ENCODE peak calls at places on chromosomes 13 and 19, in five cellular contexts. Z, Q, R, F and V are unnamed samples.

GRCh38 chr19:3407556-3408516 is 41.5 kb downstream of the NFIC start:
- DNase-seq in Z (no peak), Q (no peak), R (no peak), F (no peak), V (no peak)

GRCh38 chr13:79936368-79937136 is 404.4 kb downstream of the SPRY2 start:
- DNase-seq in Z (peak), Q (no peak), R (no peak), F (no peak), V (peak)

GRCh38 chr19:2330632-2331284 is 2.3 kb downstream of the SPPL2B start:
- DNase-seq in Z (no peak), Q (peak), R (no peak), F (no peak), V (no peak)

GRCh38 chr19:52248256-52248655 is 21.1 kb upstream of the ZNF766 start:
- DNase-seq in Z (peak), Q (peak), R (no peak), F (peak), V (peak)

GRCh38 chr13:113786262-113786841 is 27.3 kb downstream of the TMEM255B start:
- DNase-seq in Z (peak), Q (no peak), R (no peak), F (no peak), V (no peak)

GRCh38 chr19:17522988-17523872 is 11.8 kb downstream of the PGLS start:
- DNase-seq in Z (no peak), Q (no peak), R (peak), F (peak), V (no peak)

GRCh38 chr19:18057557-18057956 is 29.2 kb downstream of the IL12RB1 start:
- DNase-seq in Z (peak), Q (peak), R (no peak), F (no peak), V (no peak)

GRCh38 chr13:30792257-30793000 is 57.1 kb downstream of the ALOX5AP start:
- DNase-seq in Z (peak), Q (no peak), R (no peak), F (no peak), V (peak)

GRCh38 chr19:35718345-35719041 is 690 bp downstream of the KMT2B start:
- DNase-seq in Z (peak), Q (no peak), R (peak), F (peak), V (no peak)

GRCh38 chr19:38093587-38093986 is 130.4 kb downstream of the DPF1 start:
- DNase-seq in Z (no peak), Q (no peak), R (no peak), F (no peak), V (no peak)

GRCh38 chr19:18894254-18895037 is 1.5 kb downstream of the CERS1 start:
- DNase-seq in Z (peak), Q (peak), R (no peak), F (no peak), V (no peak)

GRCh38 chr19:45917421-45918091 is 3.0 kb upstream of the NANOS2 start:
- DNase-seq in Z (no peak), Q (no peak), R (no peak), F (no peak), V (no peak)